ENCODE peak calls at places on chromosomes 6 and 20, in eight cellular contexts. One of them, this sample, is unnamed.

GRCh38 chr6:99603421-99604160 is 3.0 kb upstream of the PRDM13 start:
- DNase-seq in heart left ventricle: no peak
- DNase-seq in Peyer's patch: peak; percentile 59
- DNase-seq in fibroblast of the aortic adventitia: no peak
- DNase-seq in body of pancreas: no peak
- DNase-seq in fibroblast of lung: no peak
- DNase-seq in left lung: peak; percentile 83
- DNase-seq in neural crest cell: no peak
- DNase-seq in this sample: no peak

GRCh38 chr6:112296122-112296521 is 41.8 kb upstream of the LAMA4 start:
- DNase-seq in left lung: no peak
- DNase-seq in Peyer's patch: no peak
- DNase-seq in fibroblast of lung: peak; percentile 63
- DNase-seq in heart left ventricle: no peak
- DNase-seq in body of pancreas: no peak
- DNase-seq in fibroblast of the aortic adventitia: peak; percentile 47
- DNase-seq in neural crest cell: peak; percentile 8
- DNase-seq in this sample: peak; percentile 85

GRCh38 chr6:129590408-129591022 is 119.5 kb downstream of the ARHGAP18 start:
- DNase-seq in Peyer's patch: no peak
- DNase-seq in neural crest cell: no peak
- DNase-seq in fibroblast of lung: peak; percentile 93
- DNase-seq in heart left ventricle: no peak
- DNase-seq in left lung: no peak
- DNase-seq in body of pancreas: no peak
- DNase-seq in fibroblast of the aortic adventitia: peak; percentile 88
- DNase-seq in this sample: peak; percentile 92

GRCh38 chr20:8124639-8125038 is 7.4 kb upstream of the PLCB1 start:
- DNase-seq in neural crest cell: no peak
- DNase-seq in body of pancreas: no peak
- DNase-seq in fibroblast of the aortic adventitia: peak; percentile 60
- DNase-seq in heart left ventricle: no peak
- DNase-seq in left lung: no peak
- DNase-seq in fibroblast of lung: no peak
- DNase-seq in Peyer's patch: no peak
- DNase-seq in this sample: no peak

GRCh38 chr6:21134401-21134800 is 459.1 kb upstream of the SOX4 start:
- DNase-seq in left lung: no peak
- DNase-seq in fibroblast of lung: no peak
- DNase-seq in heart left ventricle: no peak
- DNase-seq in fibroblast of the aortic adventitia: no peak
- DNase-seq in body of pancreas: no peak
- DNase-seq in neural crest cell: no peak
- DNase-seq in Peyer's patch: no peak
- DNase-seq in this sample: no peak

GRCh38 chr6:78910611-78911134 is 43.3 kb downstream of the IRAK1BP1 start:
- DNase-seq in Peyer's patch: peak; percentile 60
- DNase-seq in fibroblast of the aortic adventitia: peak; percentile 8
- DNase-seq in heart left ventricle: peak; percentile 54
- DNase-seq in neural crest cell: peak; percentile 8
- DNase-seq in left lung: peak; percentile 85
- DNase-seq in body of pancreas: no peak
- DNase-seq in fibroblast of lung: peak; percentile 6
- DNase-seq in this sample: no peak

GRCh38 chr6:168441434-168442391 is 729 bp downstream of the SMOC2 start:
- DNase-seq in fibroblast of lung: no peak
- DNase-seq in Peyer's patch: no peak
- DNase-seq in fibroblast of the aortic adventitia: no peak
- DNase-seq in neural crest cell: no peak
- DNase-seq in left lung: peak; percentile 74
- DNase-seq in body of pancreas: no peak
- DNase-seq in heart left ventricle: peak; percentile 43
- DNase-seq in this sample: no peak

GRCh38 chr20:20710847-20711315 is 1.6 kb downstream of the RALGAPA2 start:
- DNase-seq in Peyer's patch: no peak
- DNase-seq in fibroblast of lung: no peak
- DNase-seq in fibroblast of the aortic adventitia: no peak
- DNase-seq in neural crest cell: no peak
- DNase-seq in left lung: no peak
- DNase-seq in heart left ventricle: no peak
- DNase-seq in body of pancreas: peak; percentile 73
- DNase-seq in this sample: no peak

GRCh38 chr6:143708889-143709288 is 31.1 kb downstream of the PHACTR2 start:
- DNase-seq in fibroblast of lung: no peak
- DNase-seq in Peyer's patch: no peak
- DNase-seq in left lung: no peak
- DNase-seq in fibroblast of the aortic adventitia: no peak
- DNase-seq in heart left ventricle: no peak
- DNase-seq in neural crest cell: no peak
- DNase-seq in body of pancreas: no peak
- DNase-seq in this sample: no peak

GRCh38 chr6:148973809-148974208 is 227.0 kb downstream of the UST start:
- DNase-seq in left lung: no peak
- DNase-seq in body of pancreas: no peak
- DNase-seq in fibroblast of the aortic adventitia: peak; percentile 71
- DNase-seq in neural crest cell: no peak
- DNase-seq in heart left ventricle: no peak
- DNase-seq in fibroblast of lung: peak; percentile 69
- DNase-seq in Peyer's patch: no peak
- DNase-seq in this sample: peak; percentile 48

GRCh38 chr6:165820934-165821333 is 157.9 kb upstream of the PDE10A start:
- DNase-seq in fibroblast of lung: no peak
- DNase-seq in Peyer's patch: no peak
- DNase-seq in body of pancreas: no peak
- DNase-seq in neural crest cell: no peak
- DNase-seq in fibroblast of the aortic adventitia: no peak
- DNase-seq in heart left ventricle: no peak
- DNase-seq in left lung: no peak
- DNase-seq in this sample: no peak

GRCh38 chr20:10131612-10132345 is 86.9 kb upstream of the SNAP25 start:
- DNase-seq in left lung: no peak
- DNase-seq in Peyer's patch: no peak
- DNase-seq in heart left ventricle: peak; percentile 76
- DNase-seq in neural crest cell: no peak
- DNase-seq in fibroblast of lung: peak; percentile 83
- DNase-seq in fibroblast of the aortic adventitia: peak; percentile 58
- DNase-seq in body of pancreas: peak; percentile 51
- DNase-seq in this sample: no peak

DNA sequence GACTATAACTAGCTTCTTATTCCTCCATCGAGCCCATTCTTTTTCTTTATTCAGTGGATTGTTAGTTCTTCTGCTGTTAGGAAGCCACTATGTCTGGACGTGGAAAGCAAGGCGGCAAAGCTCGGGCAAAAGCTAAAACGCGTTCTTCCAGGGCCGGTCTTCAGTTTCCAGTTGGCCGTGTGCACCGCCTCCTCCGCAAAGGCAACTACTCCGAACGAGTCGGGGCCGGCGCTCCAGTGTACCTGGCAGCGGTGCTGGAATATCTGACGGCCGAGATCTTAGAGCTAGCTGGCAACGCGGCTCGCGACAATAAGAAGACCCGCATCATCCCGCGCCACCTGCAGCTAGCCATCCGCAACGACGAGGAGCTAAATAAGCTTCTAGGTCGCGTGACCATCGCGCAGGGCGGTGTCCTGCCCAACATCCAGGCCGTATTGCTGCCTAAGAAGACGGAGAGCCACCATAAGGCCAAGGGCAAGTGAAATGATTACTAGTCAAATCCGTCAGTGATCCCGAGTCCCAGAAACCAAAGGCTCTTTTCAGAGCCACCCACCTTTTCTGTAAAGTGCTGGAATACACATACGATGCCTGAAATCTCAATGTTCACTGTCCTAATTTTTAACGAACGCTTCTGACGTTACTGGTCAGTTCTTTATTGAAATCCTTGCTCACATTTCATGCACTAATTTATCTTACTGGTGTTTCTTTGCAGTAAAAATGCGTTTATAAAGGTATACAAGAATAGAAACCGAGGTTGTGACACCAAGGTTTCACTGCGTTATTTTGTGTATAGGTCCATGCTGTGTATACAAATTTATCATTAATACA is 129.9 kb downstream of the HFE start:
- DNase-seq in Peyer's patch: peak; percentile 89
- DNase-seq in neural crest cell: peak; percentile 70
- DNase-seq in fibroblast of the aortic adventitia: peak; percentile 88
- DNase-seq in left lung: peak; percentile 89
- DNase-seq in body of pancreas: peak; percentile 55
- DNase-seq in fibroblast of lung: peak; percentile 92
- DNase-seq in heart left ventricle: peak; percentile 87
- DNase-seq in this sample: peak; percentile 92
- TF ChIP-seq CTCF in Peyer's patch: no peak
- TF ChIP-seq CTCF in neural crest cell: peak; percentile 62
- TF ChIP-seq CTCF in fibroblast of the aortic adventitia: peak; percentile 58
- TF ChIP-seq CTCF in left lung: peak; percentile 24
- TF ChIP-seq CTCF in body of pancreas: no peak
- TF ChIP-seq CTCF in fibroblast of lung: peak; percentile 39
- TF ChIP-seq CTCF in heart left ventricle: peak; percentile 12
- TF ChIP-seq CTCF in this sample: peak; percentile 72

GRCh38 chr20:34018166-34018565 is 24.5 kb downstream of the RALY start:
- DNase-seq in left lung: no peak
- DNase-seq in fibroblast of lung: no peak
- DNase-seq in Peyer's patch: no peak
- DNase-seq in fibroblast of the aortic adventitia: no peak
- DNase-seq in neural crest cell: no peak
- DNase-seq in body of pancreas: no peak
- DNase-seq in heart left ventricle: no peak
- DNase-seq in this sample: no peak

GRCh38 chr20:34023937-34024732 is 30.4 kb downstream of the RALY start:
- DNase-seq in body of pancreas: no peak
- DNase-seq in Peyer's patch: no peak
- DNase-seq in heart left ventricle: no peak
- DNase-seq in neural crest cell: no peak
- DNase-seq in fibroblast of lung: no peak
- DNase-seq in fibroblast of the aortic adventitia: no peak
- DNase-seq in left lung: no peak
- DNase-seq in this sample: no peak

GRCh38 chr20:34024733-34025351 is 31.1 kb downstream of the RALY start:
- DNase-seq in neural crest cell: no peak
- DNase-seq in heart left ventricle: no peak
- DNase-seq in fibroblast of the aortic adventitia: no peak
- DNase-seq in body of pancreas: no peak
- DNase-seq in Peyer's patch: peak; percentile 49
- DNase-seq in left lung: no peak
- DNase-seq in fibroblast of lung: no peak
- DNase-seq in this sample: no peak

GRCh38 chr20:34022843-34023234 is 29.1 kb downstream of the RALY start:
- DNase-seq in heart left ventricle: no peak
- DNase-seq in fibroblast of lung: no peak
- DNase-seq in body of pancreas: no peak
- DNase-seq in neural crest cell: no peak
- DNase-seq in left lung: no peak
- DNase-seq in fibroblast of the aortic adventitia: no peak
- DNase-seq in Peyer's patch: no peak
- DNase-seq in this sample: no peak

DNA sequence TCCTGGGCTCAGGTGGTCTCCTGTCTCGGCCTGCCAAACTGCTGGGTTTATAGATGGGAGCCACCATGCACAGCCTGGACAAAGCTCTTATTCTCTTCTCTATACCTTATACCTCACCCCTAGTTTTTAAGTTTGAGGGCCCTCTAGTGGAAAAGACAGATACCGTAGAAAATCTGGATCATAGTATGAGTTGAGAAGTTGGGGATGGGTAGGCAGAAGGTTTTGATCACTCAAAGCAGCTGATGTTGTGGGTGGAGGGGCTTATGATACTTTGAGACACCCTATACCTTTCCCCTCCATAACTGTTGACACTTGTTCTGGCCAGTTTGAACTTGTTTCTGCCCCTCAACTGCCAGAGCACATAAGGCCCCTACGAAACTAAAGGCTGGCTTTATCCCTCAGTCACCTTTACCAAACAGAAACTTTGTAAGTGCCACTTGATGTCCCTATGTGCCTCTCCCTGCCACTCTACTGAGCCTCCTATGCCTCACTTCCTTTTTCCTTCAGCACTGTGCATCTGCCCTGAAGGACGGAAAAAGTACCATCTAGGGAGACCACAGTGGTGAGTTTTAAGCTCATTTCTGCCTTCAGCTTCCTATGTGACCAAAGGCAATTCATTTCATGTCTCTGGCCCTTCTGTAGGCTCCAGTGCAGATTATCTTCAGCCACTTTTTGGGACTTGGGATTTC is 28.6 kb downstream of the RALY start:
- DNase-seq in fibroblast of lung: peak; percentile 45
- DNase-seq in Peyer's patch: no peak
- DNase-seq in heart left ventricle: no peak
- DNase-seq in neural crest cell: no peak
- DNase-seq in body of pancreas: no peak
- DNase-seq in left lung: no peak
- DNase-seq in fibroblast of the aortic adventitia: no peak
- DNase-seq in this sample: peak; percentile 23
- TF ChIP-seq CTCF in fibroblast of lung: no peak
- TF ChIP-seq CTCF in Peyer's patch: no peak
- TF ChIP-seq CTCF in heart left ventricle: no peak
- TF ChIP-seq CTCF in neural crest cell: peak; percentile 56
- TF ChIP-seq CTCF in body of pancreas: no peak
- TF ChIP-seq CTCF in left lung: no peak
- TF ChIP-seq CTCF in fibroblast of the aortic adventitia: peak; percentile 32
- TF ChIP-seq CTCF in this sample: peak; percentile 70

DNA sequence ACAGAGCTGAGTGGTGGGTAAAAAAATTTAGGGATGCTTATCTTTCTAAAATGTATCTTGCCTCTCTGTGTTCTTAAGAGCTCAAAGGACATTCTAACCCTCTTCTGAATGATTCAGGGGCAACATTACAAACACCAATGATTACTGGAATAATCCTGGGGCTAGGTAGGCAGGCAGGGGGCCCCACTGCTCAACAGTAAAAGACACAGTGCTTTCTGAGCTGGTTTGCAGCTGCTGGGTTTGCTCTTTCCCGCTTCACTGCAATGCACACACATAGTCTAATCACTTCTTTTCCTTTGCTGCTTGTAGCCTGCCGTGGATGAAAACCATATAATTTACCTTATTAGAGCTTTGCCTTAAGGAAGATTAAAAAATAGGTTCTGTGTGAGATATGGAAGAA is 23.9 kb downstream of the CLDN20 start:
- DNase-seq in body of pancreas: no peak
- DNase-seq in fibroblast of lung: no peak
- DNase-seq in Peyer's patch: no peak
- DNase-seq in left lung: no peak
- DNase-seq in fibroblast of the aortic adventitia: no peak
- DNase-seq in heart left ventricle: no peak
- DNase-seq in neural crest cell: no peak
- DNase-seq in this sample: no peak
- TF ChIP-seq CTCF in body of pancreas: no peak
- TF ChIP-seq CTCF in fibroblast of lung: no peak
- TF ChIP-seq CTCF in Peyer's patch: no peak
- TF ChIP-seq CTCF in left lung: no peak
- TF ChIP-seq CTCF in fibroblast of the aortic adventitia: no peak
- TF ChIP-seq CTCF in heart left ventricle: no peak
- TF ChIP-seq CTCF in neural crest cell: no peak
- TF ChIP-seq CTCF in this sample: no peak

DNA sequence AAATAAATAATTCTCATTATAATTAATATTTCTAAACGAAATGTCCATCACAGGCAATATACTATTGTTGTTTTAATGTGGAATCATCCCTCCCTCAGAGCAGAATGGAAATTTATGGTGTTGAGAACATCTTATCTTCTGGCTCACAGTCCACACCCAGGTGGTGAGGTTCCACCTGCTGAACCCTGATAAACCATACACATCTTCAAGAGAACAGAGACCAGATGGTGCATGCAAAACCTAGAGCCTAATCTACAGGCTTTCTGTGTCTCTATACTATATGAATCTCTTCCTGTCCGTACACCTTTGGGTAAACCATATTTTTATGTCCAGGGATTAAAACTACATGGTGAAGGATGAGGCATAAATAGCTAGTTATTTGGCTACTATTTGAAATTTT is 52.3 kb upstream of the UFL1 start:
- DNase-seq in fibroblast of the aortic adventitia: no peak
- DNase-seq in neural crest cell: no peak
- DNase-seq in fibroblast of lung: no peak
- DNase-seq in Peyer's patch: no peak
- DNase-seq in heart left ventricle: no peak
- DNase-seq in body of pancreas: no peak
- DNase-seq in left lung: no peak
- DNase-seq in this sample: no peak
- TF ChIP-seq CTCF in fibroblast of the aortic adventitia: no peak
- TF ChIP-seq CTCF in neural crest cell: peak; percentile 1
- TF ChIP-seq CTCF in fibroblast of lung: no peak
- TF ChIP-seq CTCF in Peyer's patch: no peak
- TF ChIP-seq CTCF in heart left ventricle: no peak
- TF ChIP-seq CTCF in body of pancreas: no peak
- TF ChIP-seq CTCF in left lung: no peak
- TF ChIP-seq CTCF in this sample: no peak